ENCODE peak calls at places on chromosomes 1 and 21, in nine cellular contexts. H is NCI-H1105 treated with DMSO at 0.1 percent for 48 hours; O is T47D; K is left lung; L is NCI-H524; D is SHP77; Q is posterior cingulate gyrus; Z is effector CD4-positive, alpha-beta T cell; V is H9. Y is an unnamed sample.

GRCh38 chr1:14826731-14827326 is 228.3 kb downstream of the KAZN start:
- DNase-seq in Q (peak), H (no peak), O (no peak), Z (no peak), L (no peak), D (no peak), V (no peak), K (no peak), Y (no peak)

GRCh38 chr1:5693595-5693994 is 298.6 kb downstream of the NPHP4 start:
- DNase-seq in Q (no peak), V (no peak), K (no peak), D (no peak), H (no peak), O (no peak), L (no peak), Z (no peak), Y (no peak)

GRCh38 chr1:18830596-18830995 is 28.9 kb downstream of the TAS1R2 start:
- DNase-seq in H (no peak), L (no peak), O (no peak), D (no peak), Z (no peak), K (no peak), Q (no peak), V (no peak), Y (no peak)

GRCh38 chr1:71081697-71082080 is 854 bp upstream of the ZRANB2 start:
- DNase-seq in H (no peak), O (no peak), L (peak), V (no peak), K (peak), Z (no peak), D (no peak), Q (peak), Y (no peak)

GRCh38 chr1:14948112-14948652 is 205.4 kb upstream of the TMEM51 start:
- DNase-seq in L (no peak), V (no peak), H (no peak), Q (no peak), Z (no peak), K (no peak), O (no peak), D (no peak), Y (no peak)

GRCh38 chr21:16488042-16488441 is 758.3 kb downstream of the USP25 start:
- DNase-seq in O (no peak), L (no peak), Z (no peak), Q (no peak), K (no peak), V (no peak), H (no peak), D (no peak), Y (no peak)

GRCh38 chr21:42865361-42866160 is 13.8 kb downstream of the WDR4 start:
- DNase-seq in K (peak), Q (peak), L (no peak), O (no peak), V (no peak), H (peak), Z (no peak), D (no peak), Y (no peak)

GRCh38 chr1:201114245-201115131 is 2.3 kb upstream of the CACNA1S start:
- DNase-seq in V (peak), Q (peak), K (peak), D (peak), H (peak), L (peak), O (peak), Z (peak), Y (peak)